ENCODE peak calls at places on chromosome 4, in six cellular contexts. D is Panc1, C is tibial artery, U is stomach, R is kidney, X is PC-9. L is an unnamed sample.
A peak's percentile ranks its signal among the peaks of the same experiment; 100 is the strongest.

GRCh38 chr4:24476209-24476781 is 108.1 kb downstream of the DHX15 start:
- DNase-seq in D (no peak), C (no peak), U (no peak), R (no peak), X (no peak), L (no peak)

GRCh38 chr4:97153042-97153441 is 990.2 kb downstream of the STPG2 start:
- DNase-seq in D (no peak), C (no peak), U (no peak), R (no peak), X (no peak), L (no peak)

GRCh38 chr4:68267433-68267944 is 22.0 kb upstream of the TMPRSS11B start:
- DNase-seq in D (no peak), C (no peak), U (no peak), R (no peak), X (no peak), L (peak; percentile 1)

GRCh38 chr4:39544580-39545315 is 17.5 kb upstream of the UGDH start:
- DNase-seq in D (no peak), C (no peak), U (no peak), R (no peak), X (no peak), L (no peak)

GRCh38 chr4:132180020-132180427 is 969.1 kb upstream of the PCDH10 start:
- DNase-seq in D (no peak), C (no peak), U (no peak), R (no peak), X (no peak), L (peak; percentile 26)

GRCh38 chr4:20181926-20182325 is 69.8 kb upstream of the SLIT2 start:
- DNase-seq in D (no peak), C (no peak), U (no peak), R (no peak), X (no peak), L (no peak)

GRCh38 chr4:39636786-39637185 is 1.9 kb downstream of the SMIM14 start:
- DNase-seq in D (no peak), C (no peak), U (no peak), R (no peak), X (no peak), L (no peak)

GRCh38 chr4:869776-870175 is 43.8 kb upstream of the CPLX1 start:
- DNase-seq in D (no peak), C (no peak), U (no peak), R (no peak), X (no peak), L (no peak)

GRCh38 chr4:4446434-4446833 is 59.5 kb downstream of the NSG1 start:
- DNase-seq in D (no peak), C (no peak), U (no peak), R (no peak), X (no peak), L (no peak)

GRCh38 chr4:19095491-19096046 is 1074.0 kb upstream of the LCORL start:
- DNase-seq in D (no peak), C (no peak), U (no peak), R (no peak), X (no peak), L (no peak)

GRCh38 chr4:92334716-92335350 is 31.1 kb downstream of the GRID2 start:
- DNase-seq in D (no peak), C (no peak), U (no peak), R (no peak), X (no peak), L (no peak)

GRCh38 chr4:62814510-62815047 is 1594.7 kb downstream of the TECRL start:
- DNase-seq in D (no peak), C (no peak), U (no peak), R (no peak), X (no peak), L (no peak)

GRCh38 chr4:40238700-40239548 is 42.1 kb downstream of the RHOH start:
- DNase-seq in D (no peak), C (no peak), U (no peak), R (no peak), X (no peak), L (no peak)

GRCh38 chr4:47882228-47882627 is 32.2 kb downstream of the NFXL1 start:
- DNase-seq in D (no peak), C (no peak), U (no peak), R (no peak), X (no peak), L (no peak)

GRCh38 chr4:42640613-42641012 is 16.3 kb downstream of the ATP8A1 start:
- DNase-seq in D (no peak), C (no peak), U (no peak), R (no peak), X (no peak), L (no peak)

GRCh38 chr4:145098675-145099037 is 545 bp downstream of the ABCE1 start:
- DNase-seq in D (peak; percentile 20), C (no peak), U (no peak), R (no peak), X (no peak), L (no peak)

GRCh38 chr4:140790765-140791164 is 34.6 kb upstream of the TBC1D9 start:
- DNase-seq in D (peak; percentile 10), C (no peak), U (no peak), R (no peak), X (no peak), L (no peak)

DNA sequence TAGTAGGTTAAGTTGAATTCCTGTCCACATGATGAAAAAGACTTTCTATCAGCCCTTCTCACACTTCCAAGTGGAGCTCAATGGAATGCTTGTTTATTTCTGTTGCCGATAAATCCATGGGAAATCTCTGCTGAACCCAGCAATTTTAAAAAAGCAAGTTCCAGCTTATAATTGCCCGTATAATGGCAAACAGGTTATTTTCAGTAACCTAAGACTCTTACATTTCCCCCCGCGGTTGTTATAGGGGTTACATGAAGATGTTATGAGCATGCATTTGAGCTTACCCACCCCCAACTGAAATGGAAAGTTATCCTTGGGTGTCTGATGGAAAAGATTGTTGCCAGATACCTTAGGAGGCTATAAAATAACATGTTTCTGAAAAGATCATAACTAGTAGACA is 136.2 kb downstream of the PALLD start:
- DNase-seq in D (no peak), C (no peak), U (no peak), R (no peak), X (no peak), L (no peak)
- TF ChIP-seq CTCF in D (no peak), C (no peak), U (no peak), R (no peak), X (no peak), L (no peak)

GRCh38 chr4:37865450-37865849 is 25.4 kb upstream of the TBC1D1 start:
- DNase-seq in D (no peak), C (no peak), U (no peak), R (no peak), X (no peak), L (no peak)
- H3K27ac ChIP-seq in D (no peak overlapping the region), C (peak overlapping the region; percentile 50), U (peak overlapping the region; percentile 36), R (no peak overlapping the region), X (no peak overlapping the region), L (no peak overlapping the region)

DNA sequence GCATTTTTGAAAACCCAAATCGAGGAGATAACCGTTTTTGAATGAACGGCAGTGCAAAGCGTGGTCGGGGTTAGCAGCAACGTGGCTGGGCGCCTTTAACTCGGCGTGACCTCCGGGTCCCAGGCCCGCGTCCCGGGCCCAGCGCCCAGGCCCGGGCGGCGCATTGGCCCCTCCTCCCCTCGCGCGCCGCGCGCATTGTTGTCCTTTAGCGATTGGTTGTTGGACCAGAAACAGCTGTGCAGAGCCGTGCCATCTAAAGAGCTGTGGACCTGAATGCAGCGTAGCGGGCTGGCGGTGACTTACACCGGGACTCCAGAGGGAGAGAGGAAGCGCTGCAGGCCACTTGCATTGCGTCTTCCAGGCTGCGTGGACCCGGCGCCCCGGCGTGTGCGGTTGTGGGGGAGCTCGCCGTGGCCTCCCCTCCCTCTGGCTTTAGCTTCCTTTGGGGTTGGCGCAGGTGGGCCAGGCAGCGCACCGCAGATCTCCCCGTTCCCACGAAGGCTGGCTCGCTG is at the start of gene STOX2:
- DNase-seq in D (no peak), C (peak; percentile 84), U (peak; percentile 88), R (peak; percentile 81), X (peak; percentile 40), L (no peak)
- H3K4me3 ChIP-seq in D (peak within 1 kb of the TSS; percentile 50), C (peak within 1 kb of the TSS; percentile 60), U (peak within 1 kb of the TSS; percentile 68), R (peak within 1 kb of the TSS; percentile 65), X (peak within 1 kb of the TSS; percentile 57), L (peak within 1 kb of the TSS; percentile 48)

GRCh38 chr4:107153228-107153627 is 117.1 kb upstream of the DKK2 start:
- DNase-seq in D (no peak), C (no peak), U (no peak), R (no peak), X (no peak), L (no peak)
- TF ChIP-seq CTCF in D (no peak), C (no peak), U (no peak), R (no peak), X (no peak), L (peak; percentile 45)

GRCh38 chr4:182604953-182605352 is 312.2 kb downstream of the DCTD start:
- DNase-seq in D (no peak), C (no peak), U (no peak), R (no peak), X (no peak), L (peak; percentile 60)
- H3K27ac ChIP-seq in D (no peak overlapping the region), C (no peak overlapping the region), U (no peak overlapping the region), R (no peak overlapping the region), X (no peak overlapping the region), L (peak overlapping the region; percentile 53)

GRCh38 chr4:87235020-87235671 is 14.7 kb upstream of the KLHL8 start:
- DNase-seq in D (no peak), C (no peak), U (no peak), R (no peak), X (no peak), L (no peak)
- H3K4me3 ChIP-seq in D (peak overlapping the region; percentile 39), C (peak overlapping the region; percentile 43), U (peak overlapping the region; percentile 39), R (peak overlapping the region; percentile 82), X (peak overlapping the region; percentile 75), L (peak overlapping the region; percentile 57)

DNA sequence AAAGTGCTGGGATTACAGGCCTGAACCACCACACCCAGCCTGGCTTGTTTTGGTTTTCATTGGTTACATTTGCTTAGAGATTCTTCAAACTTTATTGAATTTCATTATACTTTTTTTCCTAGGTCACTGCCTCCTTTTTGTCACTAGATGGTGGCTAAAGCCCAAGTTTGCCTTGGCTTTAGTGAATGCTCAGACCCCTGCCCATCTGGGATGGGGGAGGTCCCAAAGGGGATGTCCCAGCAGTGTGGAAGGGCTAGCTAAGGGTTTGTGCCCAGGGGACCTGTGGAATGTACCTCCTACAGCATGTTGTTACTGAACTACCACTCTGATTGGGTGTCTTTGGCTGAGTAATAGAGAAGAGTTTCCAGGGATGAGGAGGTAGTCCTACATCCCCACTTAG is 58.4 kb downstream of the CEP135 start:
- DNase-seq in D (no peak), C (no peak), U (no peak), R (no peak), X (no peak), L (no peak)
- TF ChIP-seq CTCF in D (no peak), C (no peak), U (no peak), R (no peak), X (no peak), L (no peak)

L was measured in AG04450.